ENCODE peak calls at places on chromosomes 6 and 20, in nine cellular contexts. One of them, this sample, is unnamed.

GRCh38 chr6:136538836-136539235 is 11.4 kb downstream of the MAP7 start:
- DNase-seq in GM23248: peak
- DNase-seq in fibroblast of mammary gland: no peak
- DNase-seq in amygdala: no peak
- DNase-seq in H4: no peak
- DNase-seq in hepatocyte: no peak
- DNase-seq in adrenal gland: no peak
- DNase-seq in activated CD4-positive, alpha-beta T cell treated with anti-CD3 and anti-CD28 coated beads for 1 hour: no peak
- DNase-seq in hypothalamus: no peak
- DNase-seq in this sample: no peak

GRCh38 chr6:118542184-118542952 is 5.7 kb upstream of the PLN start:
- DNase-seq in H4: peak
- DNase-seq in hepatocyte: no peak
- DNase-seq in adrenal gland: no peak
- DNase-seq in hypothalamus: no peak
- DNase-seq in GM23248: peak
- DNase-seq in activated CD4-positive, alpha-beta T cell treated with anti-CD3 and anti-CD28 coated beads for 1 hour: no peak
- DNase-seq in amygdala: no peak
- DNase-seq in fibroblast of mammary gland: peak
- DNase-seq in this sample: no peak

GRCh38 chr6:1279065-1279464 is 32.8 kb upstream of the FOXQ1 start:
- DNase-seq in hepatocyte: no peak
- DNase-seq in activated CD4-positive, alpha-beta T cell treated with anti-CD3 and anti-CD28 coated beads for 1 hour: no peak
- DNase-seq in hypothalamus: no peak
- DNase-seq in fibroblast of mammary gland: no peak
- DNase-seq in GM23248: no peak
- DNase-seq in H4: no peak
- DNase-seq in adrenal gland: no peak
- DNase-seq in amygdala: no peak
- DNase-seq in this sample: no peak

GRCh38 chr20:41072099-41072798 is 43.6 kb downstream of the TOP1 start:
- DNase-seq in activated CD4-positive, alpha-beta T cell treated with anti-CD3 and anti-CD28 coated beads for 1 hour: no peak
- DNase-seq in amygdala: no peak
- DNase-seq in fibroblast of mammary gland: peak
- DNase-seq in GM23248: peak
- DNase-seq in hepatocyte: peak
- DNase-seq in H4: peak
- DNase-seq in adrenal gland: peak
- DNase-seq in hypothalamus: no peak
- DNase-seq in this sample: no peak

GRCh38 chr6:92380803-92381601 is 1038.4 kb downstream of the EPHA7 start:
- DNase-seq in amygdala: no peak
- DNase-seq in adrenal gland: no peak
- DNase-seq in hepatocyte: no peak
- DNase-seq in H4: no peak
- DNase-seq in hypothalamus: no peak
- DNase-seq in GM23248: no peak
- DNase-seq in fibroblast of mammary gland: no peak
- DNase-seq in activated CD4-positive, alpha-beta T cell treated with anti-CD3 and anti-CD28 coated beads for 1 hour: no peak
- DNase-seq in this sample: no peak

GRCh38 chr6:125307150-125307838 is 5.5 kb upstream of the HDDC2 start:
- DNase-seq in hepatocyte: peak
- DNase-seq in activated CD4-positive, alpha-beta T cell treated with anti-CD3 and anti-CD28 coated beads for 1 hour: no peak
- DNase-seq in H4: no peak
- DNase-seq in amygdala: no peak
- DNase-seq in hypothalamus: no peak
- DNase-seq in fibroblast of mammary gland: peak
- DNase-seq in adrenal gland: no peak
- DNase-seq in GM23248: peak
- DNase-seq in this sample: no peak

GRCh38 chr20:48490976-48491657 is 336.7 kb downstream of the PREX1 start:
- DNase-seq in fibroblast of mammary gland: no peak
- DNase-seq in GM23248: no peak
- DNase-seq in adrenal gland: no peak
- DNase-seq in hypothalamus: no peak
- DNase-seq in amygdala: no peak
- DNase-seq in H4: no peak
- DNase-seq in activated CD4-positive, alpha-beta T cell treated with anti-CD3 and anti-CD28 coated beads for 1 hour: no peak
- DNase-seq in hepatocyte: no peak
- DNase-seq in this sample: no peak

GRCh38 chr6:17031961-17032360 is 69.9 kb upstream of the STMND1 start:
- DNase-seq in adrenal gland: no peak
- DNase-seq in fibroblast of mammary gland: no peak
- DNase-seq in hepatocyte: no peak
- DNase-seq in H4: no peak
- DNase-seq in GM23248: no peak
- DNase-seq in activated CD4-positive, alpha-beta T cell treated with anti-CD3 and anti-CD28 coated beads for 1 hour: no peak
- DNase-seq in hypothalamus: peak
- DNase-seq in amygdala: peak
- DNase-seq in this sample: no peak

GRCh38 chr6:163585932-163586437 is 171.5 kb downstream of the QKI start:
- DNase-seq in hypothalamus: no peak
- DNase-seq in fibroblast of mammary gland: peak
- DNase-seq in H4: peak
- DNase-seq in hepatocyte: peak
- DNase-seq in activated CD4-positive, alpha-beta T cell treated with anti-CD3 and anti-CD28 coated beads for 1 hour: no peak
- DNase-seq in amygdala: no peak
- DNase-seq in GM23248: peak
- DNase-seq in adrenal gland: peak
- DNase-seq in this sample: no peak

GRCh38 chr20:63315982-63316491 is 23.1 kb downstream of the COL20A1 start:
- DNase-seq in adrenal gland: no peak
- DNase-seq in activated CD4-positive, alpha-beta T cell treated with anti-CD3 and anti-CD28 coated beads for 1 hour: no peak
- DNase-seq in fibroblast of mammary gland: no peak
- DNase-seq in amygdala: no peak
- DNase-seq in GM23248: no peak
- DNase-seq in H4: no peak
- DNase-seq in hypothalamus: no peak
- DNase-seq in hepatocyte: no peak
- DNase-seq in this sample: no peak

GRCh38 chr6:68911811-68912210 is 276.7 kb downstream of the ADGRB3 start:
- DNase-seq in hypothalamus: no peak
- DNase-seq in activated CD4-positive, alpha-beta T cell treated with anti-CD3 and anti-CD28 coated beads for 1 hour: no peak
- DNase-seq in fibroblast of mammary gland: no peak
- DNase-seq in hepatocyte: no peak
- DNase-seq in GM23248: no peak
- DNase-seq in H4: no peak
- DNase-seq in adrenal gland: no peak
- DNase-seq in amygdala: no peak
- DNase-seq in this sample: no peak

GRCh38 chr6:83590413-83590812 is 78.1 kb downstream of the PRSS35 start:
- DNase-seq in hepatocyte: no peak
- DNase-seq in adrenal gland: no peak
- DNase-seq in fibroblast of mammary gland: peak
- DNase-seq in GM23248: peak
- DNase-seq in H4: no peak
- DNase-seq in activated CD4-positive, alpha-beta T cell treated with anti-CD3 and anti-CD28 coated beads for 1 hour: no peak
- DNase-seq in hypothalamus: no peak
- DNase-seq in amygdala: no peak
- DNase-seq in this sample: no peak

GRCh38 chr6:144721232-144721631 is 436.1 kb downstream of the UTRN start:
- DNase-seq in hypothalamus: no peak
- DNase-seq in fibroblast of mammary gland: no peak
- DNase-seq in H4: no peak
- DNase-seq in hepatocyte: no peak
- DNase-seq in GM23248: no peak
- DNase-seq in adrenal gland: no peak
- DNase-seq in amygdala: no peak
- DNase-seq in activated CD4-positive, alpha-beta T cell treated with anti-CD3 and anti-CD28 coated beads for 1 hour: no peak
- DNase-seq in this sample: no peak